ENCODE peak calls at places on chromosome 7, in five cellular contexts. One of them, this sample, is unnamed.
A peak's percentile ranks its signal among the peaks of the same experiment; 100 is the strongest.

GRCh38 chr7:20229652-20230500 is 12.7 kb upstream of the MACC1 start:
- DNase-seq in K562: no peak
- DNase-seq in fibroblast of lung: peak; percentile 94
- DNase-seq in PC-3: peak; percentile 66
- DNase-seq in PC-9: no peak
- DNase-seq in this sample: peak; percentile 37

GRCh38 chr7:130822642-130823041 is 88.6 kb upstream of the KLF14 start:
- DNase-seq in K562: no peak
- DNase-seq in fibroblast of lung: no peak
- DNase-seq in PC-3: no peak
- DNase-seq in PC-9: no peak
- DNase-seq in this sample: no peak

GRCh38 chr7:13800694-13801448 is 188.6 kb downstream of the ETV1 start:
- DNase-seq in K562: no peak
- DNase-seq in fibroblast of lung: peak; percentile 69
- DNase-seq in PC-3: peak; percentile 86
- DNase-seq in PC-9: no peak
- DNase-seq in this sample: no peak

GRCh38 chr7:84510501-84510900 is 315.9 kb upstream of the SEMA3A start:
- DNase-seq in K562: no peak
- DNase-seq in fibroblast of lung: peak; percentile 36
- DNase-seq in PC-3: no peak
- DNase-seq in PC-9: no peak
- DNase-seq in this sample: no peak

GRCh38 chr7:109449760-109450159 is 880.1 kb downstream of the DNAJB9 start:
- DNase-seq in K562: no peak
- DNase-seq in fibroblast of lung: no peak
- DNase-seq in PC-3: no peak
- DNase-seq in PC-9: no peak
- DNase-seq in this sample: no peak

GRCh38 chr7:6338551-6339274 is 66.3 kb upstream of the CYTH3 start:
- DNase-seq in K562: no peak
- DNase-seq in fibroblast of lung: no peak
- DNase-seq in PC-3: no peak
- DNase-seq in PC-9: no peak
- DNase-seq in this sample: no peak

GRCh38 chr7:35003679-35004278 is 33.5 kb downstream of the DPY19L1 start:
- DNase-seq in K562: peak; percentile 18
- DNase-seq in fibroblast of lung: peak; percentile 85
- DNase-seq in PC-3: peak; percentile 94
- DNase-seq in PC-9: peak; percentile 88
- DNase-seq in this sample: peak; percentile 88

GRCh38 chr7:85890244-85890811 is 703.5 kb upstream of the SEMA3D start:
- DNase-seq in K562: no peak
- DNase-seq in fibroblast of lung: peak; percentile 46
- DNase-seq in PC-3: peak; percentile 47
- DNase-seq in PC-9: no peak
- DNase-seq in this sample: peak; percentile 34

GRCh38 chr7:48780862-48781261 is 143.5 kb upstream of the CDC14C start:
- DNase-seq in K562: no peak
- DNase-seq in fibroblast of lung: no peak
- DNase-seq in PC-3: no peak
- DNase-seq in PC-9: no peak
- DNase-seq in this sample: no peak

GRCh38 chr7:87152897-87153641 is 816 bp downstream of the DMTF1 start:
- DNase-seq in K562: no peak
- DNase-seq in fibroblast of lung: peak; percentile 41
- DNase-seq in PC-3: peak; percentile 11
- DNase-seq in PC-9: peak; percentile 9
- DNase-seq in this sample: peak; percentile 38

GRCh38 chr7:25179325-25179724 is 49.0 kb downstream of the NPVF start:
- DNase-seq in K562: no peak
- DNase-seq in fibroblast of lung: peak; percentile 8
- DNase-seq in PC-3: no peak
- DNase-seq in PC-9: no peak
- DNase-seq in this sample: no peak

GRCh38 chr7:113904521-113904920 is 14.3 kb downstream of the PPP1R3A start:
- DNase-seq in K562: no peak
- DNase-seq in fibroblast of lung: no peak
- DNase-seq in PC-3: no peak
- DNase-seq in PC-9: no peak
- DNase-seq in this sample: no peak

GRCh38 chr7:139777304-139777890 is 401 bp downstream of the HIPK2 start:
- DNase-seq in K562: peak; percentile 75
- DNase-seq in fibroblast of lung: no peak
- DNase-seq in PC-3: peak; percentile 18
- DNase-seq in PC-9: peak; percentile 9
- DNase-seq in this sample: peak; percentile 37

GRCh38 chr7:112160130-112160770 is 45.9 kb downstream of the DOCK4 start:
- DNase-seq in K562: no peak
- DNase-seq in fibroblast of lung: peak; percentile 48
- DNase-seq in PC-3: peak; percentile 66
- DNase-seq in PC-9: no peak
- DNase-seq in this sample: peak; percentile 36

GRCh38 chr7:47609803-47610452 is 28.0 kb upstream of the TNS3 start:
- DNase-seq in K562: no peak
- DNase-seq in fibroblast of lung: peak; percentile 83
- DNase-seq in PC-3: no peak
- DNase-seq in PC-9: no peak
- DNase-seq in this sample: no peak

GRCh38 chr7:20021834-20022233 is 195.3 kb downstream of the MACC1 start:
- DNase-seq in K562: no peak
- DNase-seq in fibroblast of lung: no peak
- DNase-seq in PC-3: no peak
- DNase-seq in PC-9: no peak
- DNase-seq in this sample: no peak

GRCh38 chr7:140402178-140402835 is 1.6 kb upstream of the RAB19 start:
- DNase-seq in K562: no peak
- DNase-seq in fibroblast of lung: peak; percentile 44
- DNase-seq in PC-3: peak; percentile 65
- DNase-seq in PC-9: no peak
- DNase-seq in this sample: no peak

GRCh38 chr7:76011437-76011836 is 17.0 kb upstream of the TMEM120A start:
- DNase-seq in K562: no peak
- DNase-seq in fibroblast of lung: peak; percentile 93
- DNase-seq in PC-3: no peak
- DNase-seq in PC-9: no peak
- DNase-seq in this sample: no peak

GRCh38 chr7:121761399-121761798 is 111.6 kb upstream of the PTPRZ1 start:
- DNase-seq in K562: no peak
- DNase-seq in fibroblast of lung: no peak
- DNase-seq in PC-3: peak; percentile 2
- DNase-seq in PC-9: no peak
- DNase-seq in this sample: no peak

GRCh38 chr7:52719677-52720076 is 315.8 kb upstream of the POM121L12 start:
- DNase-seq in K562: no peak
- DNase-seq in fibroblast of lung: no peak
- DNase-seq in PC-3: no peak
- DNase-seq in PC-9: no peak
- DNase-seq in this sample: no peak

GRCh38 chr7:28024786-28025334 is 155.7 kb downstream of the JAZF1 start:
- DNase-seq in K562: no peak
- DNase-seq in fibroblast of lung: no peak
- DNase-seq in PC-3: no peak
- DNase-seq in PC-9: no peak
- DNase-seq in this sample: no peak

GRCh38 chr7:94022550-94022949 is 18.4 kb upstream of the BET1 start:
- DNase-seq in K562: no peak
- DNase-seq in fibroblast of lung: no peak
- DNase-seq in PC-3: no peak
- DNase-seq in PC-9: no peak
- DNase-seq in this sample: no peak

GRCh38 chr7:32648408-32649156 is 153.3 kb downstream of the AVL9 start:
- DNase-seq in K562: no peak
- DNase-seq in fibroblast of lung: no peak
- DNase-seq in PC-3: no peak
- DNase-seq in PC-9: no peak
- DNase-seq in this sample: no peak

GRCh38 chr7:51366930-51367613 is 50.5 kb upstream of the COBL start:
- DNase-seq in K562: peak; percentile 66
- DNase-seq in fibroblast of lung: peak; percentile 51
- DNase-seq in PC-3: peak; percentile 75
- DNase-seq in PC-9: peak; percentile 54
- DNase-seq in this sample: peak; percentile 7

GRCh38 chr7:32147909-32148308 is 77.7 kb upstream of the PDE1C start:
- DNase-seq in K562: no peak
- DNase-seq in fibroblast of lung: no peak
- DNase-seq in PC-3: no peak
- DNase-seq in PC-9: no peak
- DNase-seq in this sample: no peak

GRCh38 chr7:43873300-43873699 is 4.0 kb upstream of the MRPS24 start:
- DNase-seq in K562: peak; percentile 49
- DNase-seq in fibroblast of lung: peak; percentile 93
- DNase-seq in PC-3: peak; percentile 96
- DNase-seq in PC-9: peak; percentile 55
- DNase-seq in this sample: no peak

GRCh38 chr7:77907281-77907680 is 108.7 kb downstream of the PHTF2 start:
- DNase-seq in K562: no peak
- DNase-seq in fibroblast of lung: no peak
- DNase-seq in PC-3: no peak
- DNase-seq in PC-9: no peak
- DNase-seq in this sample: no peak

GRCh38 chr7:64793106-64793755 is 997 bp upstream of the ZNF138 start:
- DNase-seq in K562: no peak
- DNase-seq in fibroblast of lung: no peak
- DNase-seq in PC-3: no peak
- DNase-seq in PC-9: no peak
- DNase-seq in this sample: no peak
- H3K27ac ChIP-seq in K562: peak overlapping the region; percentile 88
- H3K27ac ChIP-seq in fibroblast of lung: no peak overlapping the region
- H3K27ac ChIP-seq in PC-3: no peak overlapping the region
- H3K27ac ChIP-seq in PC-9: no peak overlapping the region
- H3K27ac ChIP-seq in this sample: no peak overlapping the region

GRCh38 chr7:137986252-137987010 is 15.5 kb downstream of the CREB3L2 start:
- DNase-seq in K562: no peak
- DNase-seq in fibroblast of lung: peak; percentile 96
- DNase-seq in PC-3: no peak
- DNase-seq in PC-9: no peak
- DNase-seq in this sample: no peak

GRCh38 chr7:137987011-137987334 is 14.9 kb downstream of the CREB3L2 start:
- DNase-seq in K562: no peak
- DNase-seq in fibroblast of lung: no peak
- DNase-seq in PC-3: no peak
- DNase-seq in PC-9: no peak
- DNase-seq in this sample: no peak

GRCh38 chr7:137984181-137985041 is 17.5 kb downstream of the CREB3L2 start:
- DNase-seq in K562: no peak
- DNase-seq in fibroblast of lung: no peak
- DNase-seq in PC-3: no peak
- DNase-seq in PC-9: no peak
- DNase-seq in this sample: no peak

GRCh38 chr7:137985897-137986251 is 16.0 kb downstream of the CREB3L2 start:
- DNase-seq in K562: peak; percentile 59
- DNase-seq in fibroblast of lung: no peak
- DNase-seq in PC-3: no peak
- DNase-seq in PC-9: no peak
- DNase-seq in this sample: no peak

DNA sequence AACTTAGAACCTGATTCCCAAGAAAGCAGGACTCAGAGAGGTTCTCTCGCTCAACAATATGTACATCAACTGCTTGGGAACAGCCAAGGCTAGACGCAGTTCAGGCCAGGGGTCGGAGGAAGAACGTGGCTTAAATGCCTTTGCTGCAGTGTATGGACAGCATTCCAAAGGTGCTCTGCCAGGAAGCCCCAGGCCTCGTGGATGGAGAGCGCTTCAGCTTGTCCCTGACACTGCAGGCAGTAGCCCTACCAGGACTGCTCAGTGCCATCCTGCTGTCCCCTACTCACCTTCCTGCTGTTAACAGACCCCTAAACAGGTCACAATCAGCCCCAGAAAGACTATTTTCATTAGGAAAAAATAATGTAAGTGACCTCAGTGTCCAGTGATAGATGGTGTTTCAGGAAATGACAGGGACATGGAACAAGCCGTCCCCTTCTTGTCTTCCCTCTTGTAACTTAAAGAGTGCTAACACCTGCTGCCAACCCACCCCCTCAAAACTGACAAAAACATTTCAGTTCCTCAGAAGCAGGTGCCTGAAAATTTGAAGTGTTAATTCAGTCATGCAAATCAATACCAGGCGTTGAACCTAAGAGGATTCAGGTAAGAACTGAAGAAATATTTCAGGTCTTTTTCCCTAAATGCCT is 16.5 kb downstream of the CREB3L2 start:
- DNase-seq in K562: no peak
- DNase-seq in fibroblast of lung: peak; percentile 55
- DNase-seq in PC-3: no peak
- DNase-seq in PC-9: no peak
- DNase-seq in this sample: no peak
- H3K4me3 ChIP-seq in K562: no peak overlapping the region
- H3K4me3 ChIP-seq in fibroblast of lung: no peak overlapping the region
- H3K4me3 ChIP-seq in PC-3: no peak overlapping the region
- H3K4me3 ChIP-seq in PC-9: no peak overlapping the region
- H3K4me3 ChIP-seq in this sample: no peak overlapping the region

GRCh38 chr7:38427279-38427955 is 154.0 kb upstream of the TARP start:
- DNase-seq in K562: no peak
- DNase-seq in fibroblast of lung: no peak
- DNase-seq in PC-3: no peak
- DNase-seq in PC-9: no peak
- DNase-seq in this sample: no peak

GRCh38 chr7:38425509-38425908 is 152.1 kb upstream of the TARP start:
- DNase-seq in K562: no peak
- DNase-seq in fibroblast of lung: no peak
- DNase-seq in PC-3: no peak
- DNase-seq in PC-9: no peak
- DNase-seq in this sample: no peak

GRCh38 chr7:38429057-38429456 is 155.6 kb upstream of the TARP start:
- DNase-seq in K562: no peak
- DNase-seq in fibroblast of lung: no peak
- DNase-seq in PC-3: no peak
- DNase-seq in PC-9: no peak
- DNase-seq in this sample: no peak

GRCh38 chr7:38424750-38425463 is 151.5 kb upstream of the TARP start:
- DNase-seq in K562: no peak
- DNase-seq in fibroblast of lung: peak; percentile 27
- DNase-seq in PC-3: peak; percentile 9
- DNase-seq in PC-9: no peak
- DNase-seq in this sample: no peak

GRCh38 chr7:38428040-38428439 is 154.6 kb upstream of the TARP start:
- DNase-seq in K562: no peak
- DNase-seq in fibroblast of lung: peak; percentile 11
- DNase-seq in PC-3: no peak
- DNase-seq in PC-9: no peak
- DNase-seq in this sample: no peak
- TF ChIP-seq EZH2 in K562: no peak
- TF ChIP-seq EZH2 in fibroblast of lung: no peak
- TF ChIP-seq EZH2 in PC-3: no peak
- TF ChIP-seq EZH2 in PC-9: no peak
- TF ChIP-seq EZH2 in this sample: no peak

GRCh38 chr7:50265968-50266694 is 38.4 kb upstream of the IKZF1 start:
- DNase-seq in K562: no peak
- DNase-seq in fibroblast of lung: no peak
- DNase-seq in PC-3: no peak
- DNase-seq in PC-9: no peak
- DNase-seq in this sample: no peak
- H3K27ac ChIP-seq in K562: no peak overlapping the region
- H3K27ac ChIP-seq in fibroblast of lung: no peak overlapping the region
- H3K27ac ChIP-seq in PC-3: no peak overlapping the region
- H3K27ac ChIP-seq in PC-9: no peak overlapping the region
- H3K27ac ChIP-seq in this sample: no peak overlapping the region